ENCODE peak calls at places on chromosomes 6 and 20, in ten cellular contexts. One of them, this sample, is unnamed.

GRCh38 chr6:141513830-141514229 is 618.9 kb upstream of the GJE1 start:
- DNase-seq in CD4-positive, CD25-positive, alpha-beta regulatory T cell: no peak
- DNase-seq in dermis microvascular lymphatic vessel endothelial cell: peak
- DNase-seq in germinal center: no peak
- DNase-seq in NCI-H526 treated with DMSO at 0.1 percent for 48 hours: no peak
- DNase-seq in choroid plexus epithelial cell: peak
- DNase-seq in BJ: no peak
- DNase-seq in activated CD4-positive, alpha-beta T cell treated with anti-CD3 and anti-CD28 coated beads, Interleukin-2, amount 50 U/mL, for 1 hour: no peak
- DNase-seq in adipocyte: peak
- DNase-seq in small intestine: peak
- DNase-seq in this sample: no peak

GRCh38 chr20:45052698-45053440 is 48.1 kb downstream of the KCNS1 start:
- DNase-seq in adipocyte: peak
- DNase-seq in choroid plexus epithelial cell: peak
- DNase-seq in activated CD4-positive, alpha-beta T cell treated with anti-CD3 and anti-CD28 coated beads, Interleukin-2, amount 50 U/mL, for 1 hour: no peak
- DNase-seq in germinal center: peak
- DNase-seq in dermis microvascular lymphatic vessel endothelial cell: no peak
- DNase-seq in CD4-positive, CD25-positive, alpha-beta regulatory T cell: no peak
- DNase-seq in NCI-H526 treated with DMSO at 0.1 percent for 48 hours: no peak
- DNase-seq in BJ: peak
- DNase-seq in small intestine: peak
- DNase-seq in this sample: no peak

GRCh38 chr6:160207618-160208017 is 51.0 kb downstream of the SLC22A2 start:
- DNase-seq in BJ: no peak
- DNase-seq in NCI-H526 treated with DMSO at 0.1 percent for 48 hours: no peak
- DNase-seq in small intestine: no peak
- DNase-seq in adipocyte: no peak
- DNase-seq in CD4-positive, CD25-positive, alpha-beta regulatory T cell: no peak
- DNase-seq in activated CD4-positive, alpha-beta T cell treated with anti-CD3 and anti-CD28 coated beads, Interleukin-2, amount 50 U/mL, for 1 hour: no peak
- DNase-seq in germinal center: no peak
- DNase-seq in choroid plexus epithelial cell: no peak
- DNase-seq in dermis microvascular lymphatic vessel endothelial cell: no peak
- DNase-seq in this sample: no peak

GRCh38 chr6:136435096-136435495 is 115.1 kb downstream of the MAP7 start:
- DNase-seq in activated CD4-positive, alpha-beta T cell treated with anti-CD3 and anti-CD28 coated beads, Interleukin-2, amount 50 U/mL, for 1 hour: no peak
- DNase-seq in choroid plexus epithelial cell: no peak
- DNase-seq in germinal center: no peak
- DNase-seq in CD4-positive, CD25-positive, alpha-beta regulatory T cell: no peak
- DNase-seq in small intestine: peak
- DNase-seq in adipocyte: no peak
- DNase-seq in dermis microvascular lymphatic vessel endothelial cell: no peak
- DNase-seq in BJ: no peak
- DNase-seq in NCI-H526 treated with DMSO at 0.1 percent for 48 hours: no peak
- DNase-seq in this sample: no peak

GRCh38 chr6:19333936-19334335 is 503.2 kb upstream of the ID4 start:
- DNase-seq in activated CD4-positive, alpha-beta T cell treated with anti-CD3 and anti-CD28 coated beads, Interleukin-2, amount 50 U/mL, for 1 hour: no peak
- DNase-seq in NCI-H526 treated with DMSO at 0.1 percent for 48 hours: no peak
- DNase-seq in choroid plexus epithelial cell: peak
- DNase-seq in dermis microvascular lymphatic vessel endothelial cell: no peak
- DNase-seq in germinal center: no peak
- DNase-seq in adipocyte: peak
- DNase-seq in BJ: no peak
- DNase-seq in CD4-positive, CD25-positive, alpha-beta regulatory T cell: no peak
- DNase-seq in small intestine: no peak
- DNase-seq in this sample: no peak

GRCh38 chr6:158666637-158667359 is 16.9 kb downstream of the SYTL3 start:
- DNase-seq in choroid plexus epithelial cell: peak
- DNase-seq in NCI-H526 treated with DMSO at 0.1 percent for 48 hours: no peak
- DNase-seq in activated CD4-positive, alpha-beta T cell treated with anti-CD3 and anti-CD28 coated beads, Interleukin-2, amount 50 U/mL, for 1 hour: no peak
- DNase-seq in adipocyte: peak
- DNase-seq in CD4-positive, CD25-positive, alpha-beta regulatory T cell: no peak
- DNase-seq in small intestine: no peak
- DNase-seq in BJ: no peak
- DNase-seq in germinal center: no peak
- DNase-seq in dermis microvascular lymphatic vessel endothelial cell: no peak
- DNase-seq in this sample: no peak

GRCh38 chr6:147434508-147434907 is 74.0 kb upstream of the SAMD5 start:
- DNase-seq in adipocyte: no peak
- DNase-seq in choroid plexus epithelial cell: peak
- DNase-seq in CD4-positive, CD25-positive, alpha-beta regulatory T cell: no peak
- DNase-seq in small intestine: no peak
- DNase-seq in NCI-H526 treated with DMSO at 0.1 percent for 48 hours: no peak
- DNase-seq in germinal center: no peak
- DNase-seq in activated CD4-positive, alpha-beta T cell treated with anti-CD3 and anti-CD28 coated beads, Interleukin-2, amount 50 U/mL, for 1 hour: no peak
- DNase-seq in BJ: no peak
- DNase-seq in dermis microvascular lymphatic vessel endothelial cell: no peak
- DNase-seq in this sample: no peak

GRCh38 chr20:13147071-13147961 is 73.8 kb upstream of the ISM1 start:
- DNase-seq in dermis microvascular lymphatic vessel endothelial cell: no peak
- DNase-seq in adipocyte: peak
- DNase-seq in BJ: no peak
- DNase-seq in CD4-positive, CD25-positive, alpha-beta regulatory T cell: no peak
- DNase-seq in activated CD4-positive, alpha-beta T cell treated with anti-CD3 and anti-CD28 coated beads, Interleukin-2, amount 50 U/mL, for 1 hour: no peak
- DNase-seq in NCI-H526 treated with DMSO at 0.1 percent for 48 hours: no peak
- DNase-seq in choroid plexus epithelial cell: peak
- DNase-seq in small intestine: no peak
- DNase-seq in germinal center: no peak
- DNase-seq in this sample: no peak

GRCh38 chr20:32062776-32063170 is 10.7 kb downstream of the HCK start:
- DNase-seq in BJ: no peak
- DNase-seq in small intestine: no peak
- DNase-seq in CD4-positive, CD25-positive, alpha-beta regulatory T cell: no peak
- DNase-seq in choroid plexus epithelial cell: no peak
- DNase-seq in germinal center: no peak
- DNase-seq in adipocyte: no peak
- DNase-seq in activated CD4-positive, alpha-beta T cell treated with anti-CD3 and anti-CD28 coated beads, Interleukin-2, amount 50 U/mL, for 1 hour: no peak
- DNase-seq in NCI-H526 treated with DMSO at 0.1 percent for 48 hours: no peak
- DNase-seq in dermis microvascular lymphatic vessel endothelial cell: no peak
- DNase-seq in this sample: no peak

GRCh38 chr6:136092897-136093296 is 157.2 kb downstream of the MTFR2 start:
- DNase-seq in BJ: no peak
- DNase-seq in adipocyte: no peak
- DNase-seq in CD4-positive, CD25-positive, alpha-beta regulatory T cell: no peak
- DNase-seq in dermis microvascular lymphatic vessel endothelial cell: no peak
- DNase-seq in choroid plexus epithelial cell: no peak
- DNase-seq in germinal center: no peak
- DNase-seq in activated CD4-positive, alpha-beta T cell treated with anti-CD3 and anti-CD28 coated beads, Interleukin-2, amount 50 U/mL, for 1 hour: no peak
- DNase-seq in small intestine: no peak
- DNase-seq in NCI-H526 treated with DMSO at 0.1 percent for 48 hours: no peak
- DNase-seq in this sample: no peak

GRCh38 chr6:72553531-72554202 is 68.2 kb upstream of the KCNQ5 start:
- DNase-seq in small intestine: no peak
- DNase-seq in activated CD4-positive, alpha-beta T cell treated with anti-CD3 and anti-CD28 coated beads, Interleukin-2, amount 50 U/mL, for 1 hour: no peak
- DNase-seq in NCI-H526 treated with DMSO at 0.1 percent for 48 hours: no peak
- DNase-seq in adipocyte: peak
- DNase-seq in choroid plexus epithelial cell: peak
- DNase-seq in BJ: peak
- DNase-seq in dermis microvascular lymphatic vessel endothelial cell: no peak
- DNase-seq in CD4-positive, CD25-positive, alpha-beta regulatory T cell: no peak
- DNase-seq in germinal center: no peak
- DNase-seq in this sample: no peak

GRCh38 chr6:128117916-128118315 is 217.1 kb upstream of the THEMIS start:
- DNase-seq in NCI-H526 treated with DMSO at 0.1 percent for 48 hours: no peak
- DNase-seq in small intestine: no peak
- DNase-seq in activated CD4-positive, alpha-beta T cell treated with anti-CD3 and anti-CD28 coated beads, Interleukin-2, amount 50 U/mL, for 1 hour: no peak
- DNase-seq in BJ: no peak
- DNase-seq in adipocyte: peak
- DNase-seq in choroid plexus epithelial cell: peak
- DNase-seq in dermis microvascular lymphatic vessel endothelial cell: no peak
- DNase-seq in germinal center: no peak
- DNase-seq in CD4-positive, CD25-positive, alpha-beta regulatory T cell: no peak
- DNase-seq in this sample: no peak

GRCh38 chr6:11370191-11371018 is 137.9 kb upstream of the NEDD9 start:
- DNase-seq in BJ: no peak
- DNase-seq in small intestine: no peak
- DNase-seq in CD4-positive, CD25-positive, alpha-beta regulatory T cell: no peak
- DNase-seq in choroid plexus epithelial cell: peak
- DNase-seq in adipocyte: no peak
- DNase-seq in activated CD4-positive, alpha-beta T cell treated with anti-CD3 and anti-CD28 coated beads, Interleukin-2, amount 50 U/mL, for 1 hour: no peak
- DNase-seq in germinal center: no peak
- DNase-seq in dermis microvascular lymphatic vessel endothelial cell: peak
- DNase-seq in NCI-H526 treated with DMSO at 0.1 percent for 48 hours: peak
- DNase-seq in this sample: no peak

GRCh38 chr6:104936766-104937535 is 20.0 kb upstream of the LIN28B start:
- DNase-seq in adipocyte: no peak
- DNase-seq in CD4-positive, CD25-positive, alpha-beta regulatory T cell: no peak
- DNase-seq in choroid plexus epithelial cell: no peak
- DNase-seq in small intestine: no peak
- DNase-seq in dermis microvascular lymphatic vessel endothelial cell: no peak
- DNase-seq in activated CD4-positive, alpha-beta T cell treated with anti-CD3 and anti-CD28 coated beads, Interleukin-2, amount 50 U/mL, for 1 hour: no peak
- DNase-seq in BJ: no peak
- DNase-seq in NCI-H526 treated with DMSO at 0.1 percent for 48 hours: no peak
- DNase-seq in germinal center: no peak
- DNase-seq in this sample: no peak

GRCh38 chr6:18323935-18324707 is 59.8 kb upstream of the DEK start:
- DNase-seq in NCI-H526 treated with DMSO at 0.1 percent for 48 hours: peak
- DNase-seq in adipocyte: peak
- DNase-seq in dermis microvascular lymphatic vessel endothelial cell: peak
- DNase-seq in activated CD4-positive, alpha-beta T cell treated with anti-CD3 and anti-CD28 coated beads, Interleukin-2, amount 50 U/mL, for 1 hour: no peak
- DNase-seq in germinal center: peak
- DNase-seq in BJ: no peak
- DNase-seq in choroid plexus epithelial cell: peak
- DNase-seq in small intestine: peak
- DNase-seq in CD4-positive, CD25-positive, alpha-beta regulatory T cell: no peak
- DNase-seq in this sample: no peak

GRCh38 chr6:55694148-55694547 is 115.2 kb upstream of the HMGCLL1 start:
- DNase-seq in germinal center: no peak
- DNase-seq in small intestine: no peak
- DNase-seq in activated CD4-positive, alpha-beta T cell treated with anti-CD3 and anti-CD28 coated beads, Interleukin-2, amount 50 U/mL, for 1 hour: no peak
- DNase-seq in NCI-H526 treated with DMSO at 0.1 percent for 48 hours: peak
- DNase-seq in BJ: peak
- DNase-seq in adipocyte: peak
- DNase-seq in dermis microvascular lymphatic vessel endothelial cell: no peak
- DNase-seq in choroid plexus epithelial cell: peak
- DNase-seq in CD4-positive, CD25-positive, alpha-beta regulatory T cell: no peak
- DNase-seq in this sample: no peak

GRCh38 chr6:165679326-165679725 is 16.3 kb upstream of the PDE10A start:
- DNase-seq in CD4-positive, CD25-positive, alpha-beta regulatory T cell: no peak
- DNase-seq in adipocyte: no peak
- DNase-seq in small intestine: no peak
- DNase-seq in choroid plexus epithelial cell: no peak
- DNase-seq in germinal center: no peak
- DNase-seq in dermis microvascular lymphatic vessel endothelial cell: no peak
- DNase-seq in BJ: no peak
- DNase-seq in activated CD4-positive, alpha-beta T cell treated with anti-CD3 and anti-CD28 coated beads, Interleukin-2, amount 50 U/mL, for 1 hour: no peak
- DNase-seq in NCI-H526 treated with DMSO at 0.1 percent for 48 hours: no peak
- DNase-seq in this sample: no peak

GRCh38 chr6:163354085-163354484 is 60.4 kb upstream of the QKI start:
- DNase-seq in small intestine: no peak
- DNase-seq in dermis microvascular lymphatic vessel endothelial cell: no peak
- DNase-seq in NCI-H526 treated with DMSO at 0.1 percent for 48 hours: no peak
- DNase-seq in germinal center: no peak
- DNase-seq in CD4-positive, CD25-positive, alpha-beta regulatory T cell: no peak
- DNase-seq in choroid plexus epithelial cell: peak
- DNase-seq in adipocyte: peak
- DNase-seq in BJ: no peak
- DNase-seq in activated CD4-positive, alpha-beta T cell treated with anti-CD3 and anti-CD28 coated beads, Interleukin-2, amount 50 U/mL, for 1 hour: no peak
- DNase-seq in this sample: no peak